ENCODE peak calls at places on chromosomes 2 and 18, in eight cellular contexts. G, B, Y, T, H, C, Q and A are unnamed samples.

GRCh38 chr2:102142829-102143449 is 393 bp downstream of the IL1R1 start:
- DNase-seq in G (peak), T (peak), Q (no peak), C (peak), B (no peak), H (no peak), Y (no peak), A (no peak)

GRCh38 chr18:26911840-26912239 is 46.3 kb upstream of the AQP4 start:
- DNase-seq in B (no peak), Y (no peak), G (no peak), H (no peak), C (no peak), Q (no peak), T (no peak), A (no peak)

GRCh38 chr2:112829931-112830330 is 6.6 kb downstream of the IL1B start:
- DNase-seq in H (no peak), T (no peak), Q (no peak), G (no peak), C (no peak), Y (no peak), B (no peak), A (no peak)

GRCh38 chr2:182949572-182950189 is 83.2 kb upstream of the FRZB start:
- DNase-seq in G (peak), T (peak), B (no peak), Q (no peak), Y (no peak), C (no peak), H (no peak), A (no peak)

GRCh38 chr2:133780099-133780996 is 212.1 kb upstream of the NCKAP5 start:
- DNase-seq in B (peak), T (peak), G (peak), Y (peak), H (peak), C (peak), Q (no peak), A (no peak)

GRCh38 chr2:239545741-239546392 is 145.0 kb upstream of the HDAC4 start:
- DNase-seq in H (no peak), B (no peak), Y (no peak), T (no peak), G (no peak), Q (no peak), C (no peak), A (no peak)

GRCh38 chr2:241636182-241636982 is 576 bp downstream of the THAP4 start:
- DNase-seq in Q (peak), H (peak), B (peak), T (no peak), G (peak), Y (peak), C (peak), A (no peak)

GRCh38 chr2:232791518-232791917 is 15.2 kb upstream of the KCNJ13 start:
- DNase-seq in H (no peak), Y (no peak), B (no peak), T (no peak), Q (no peak), G (no peak), C (no peak), A (no peak)

GRCh38 chr2:69381337-69381737 is 5.7 kb downstream of the GFPT1 start:
- DNase-seq in G (peak), H (no peak), T (no peak), Q (no peak), B (no peak), Y (no peak), C (peak), A (no peak)

GRCh38 chr2:30665761-30666306 is 141.4 kb downstream of the CAPN13 start:
- DNase-seq in B (no peak), H (no peak), G (no peak), Q (no peak), T (no peak), C (no peak), Y (no peak), A (no peak)

GRCh38 chr2:39431592-39432316 is 5.3 kb downstream of the MAP4K3 start:
- DNase-seq in G (peak), C (peak), T (peak), H (no peak), Y (no peak), B (no peak), Q (no peak), A (no peak)

GRCh38 chr18:21053127-21053526 is 58.5 kb downstream of the ROCK1 start:
- DNase-seq in Q (no peak), C (peak), Y (no peak), T (peak), B (no peak), H (no peak), G (peak), A (no peak)

DNA sequence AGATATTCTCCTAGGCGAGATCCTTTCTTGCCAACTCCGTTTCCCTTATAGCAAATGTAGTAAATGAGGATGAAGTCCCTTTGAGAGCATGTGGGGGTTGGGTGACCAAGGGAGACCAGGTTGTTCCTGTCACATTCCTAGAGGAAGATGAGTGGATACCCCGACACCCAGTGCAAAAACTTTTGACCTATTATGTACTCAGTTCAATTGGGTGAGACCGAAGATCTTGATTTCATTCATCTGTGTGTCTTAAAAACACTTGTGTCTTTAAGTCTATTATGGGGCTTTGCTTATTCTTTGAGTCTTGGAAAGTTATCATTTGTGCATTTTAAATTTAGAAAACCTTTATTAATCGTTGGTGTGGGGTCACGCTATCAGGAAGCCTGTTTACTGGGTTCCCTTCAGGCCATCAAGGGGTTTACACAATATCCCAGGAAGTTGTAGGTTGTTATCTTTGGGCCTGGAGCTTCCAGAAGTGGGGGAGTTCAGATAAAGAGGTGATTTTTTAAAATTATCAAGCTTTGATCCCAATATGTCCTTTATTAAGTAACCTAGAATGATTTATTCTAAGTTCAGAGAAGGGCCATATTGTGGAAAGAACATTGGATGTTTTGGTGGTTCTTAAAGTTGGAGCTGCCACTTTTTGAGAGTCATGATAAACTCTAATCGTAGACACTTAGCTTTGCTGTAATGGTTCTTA is 2.8 kb downstream of the RHOB start:
- DNase-seq in B (no peak), Q (no peak), T (no peak), C (peak), Y (no peak), H (no peak), G (peak), A (no peak)
- TF ChIP-seq CTCF in B (no peak), Q (no peak), T (no peak), C (no peak), Y (no peak), H (no peak), G (no peak), A (no peak)

GRCh38 chr2:96304606-96305005 is 740 bp downstream of the SNRNP200 start:
- DNase-seq in H (no peak), B (no peak), Q (no peak), C (no peak), G (no peak), Y (no peak), T (no peak), A (no peak)
- TF ChIP-seq CTCF in H (peak), B (no peak), Q (no peak), C (no peak), G (no peak), Y (no peak), T (no peak), A (no peak)

GRCh38 chr18:58407649-58408407 is 221.1 kb downstream of the ALPK2 start:
- DNase-seq in Q (no peak), H (no peak), B (peak), G (no peak), Y (no peak), C (no peak), T (no peak), A (no peak)
- TF ChIP-seq CTCF in Q (no peak), H (no peak), B (no peak), G (no peak), Y (peak), C (no peak), T (no peak), A (no peak)

GRCh38 chr2:171225302-171225980 is 64.7 kb upstream of the TLK1 start:
- DNase-seq in Q (no peak), H (no peak), Y (no peak), T (peak), C (peak), G (peak), B (no peak), A (no peak)
- TF ChIP-seq CTCF in Q (no peak), H (no peak), Y (no peak), T (peak), C (peak), G (peak), B (peak), A (no peak)

GRCh38 chr2:126480033-126480432 is 175.9 kb upstream of the GYPC start:
- DNase-seq in Y (no peak), C (no peak), G (no peak), H (no peak), T (no peak), B (no peak), Q (no peak), A (no peak)

DNA sequence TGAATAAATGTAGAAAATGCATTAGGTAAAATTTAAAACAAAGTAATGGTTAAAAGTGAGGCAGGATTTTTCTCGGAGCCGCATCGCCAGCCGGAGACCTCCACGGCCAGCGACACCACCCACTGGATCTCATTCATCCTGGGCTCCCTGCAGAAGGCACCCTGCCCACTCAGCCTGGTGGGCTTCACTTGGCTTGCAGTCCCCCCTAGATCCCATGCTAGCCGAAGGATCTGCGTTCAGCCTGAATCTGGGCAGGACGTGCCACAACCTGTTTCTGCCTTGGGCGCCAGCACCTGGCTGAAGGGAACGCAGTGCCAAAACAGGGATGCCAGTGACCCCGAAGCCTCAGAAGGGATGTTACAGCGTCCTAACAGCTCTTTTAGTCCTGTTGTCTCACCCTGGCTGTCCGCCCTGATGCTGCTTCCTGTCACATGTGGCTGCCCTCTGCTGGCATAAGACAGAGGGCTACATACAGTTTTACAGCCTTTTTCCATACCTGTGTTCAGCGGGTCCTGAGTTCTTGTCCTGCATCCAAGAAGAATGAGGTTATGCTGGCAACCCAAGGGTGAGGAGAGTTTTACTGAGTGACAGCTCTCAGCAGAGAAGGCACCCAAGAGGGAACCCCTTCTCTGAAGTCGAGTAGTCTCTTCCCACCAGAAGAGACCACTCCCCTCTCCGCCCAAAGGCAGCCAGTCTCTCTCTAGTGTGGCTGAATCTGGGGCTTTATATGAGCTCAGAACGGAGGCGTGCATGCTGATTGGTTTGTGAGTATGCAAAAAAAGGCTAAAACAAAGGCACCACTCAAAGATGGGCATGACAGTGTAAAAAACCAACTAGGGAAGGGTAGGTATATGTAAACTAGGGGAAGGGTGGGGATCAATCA is 173.1 kb upstream of the GYPC start:
- DNase-seq in C (no peak), Y (no peak), G (no peak), Q (no peak), B (no peak), H (peak), T (no peak), A (no peak)
- TF ChIP-seq CTCF in C (no peak), Y (peak), G (no peak), Q (no peak), B (peak), H (peak), T (no peak), A (no peak)

DNA sequence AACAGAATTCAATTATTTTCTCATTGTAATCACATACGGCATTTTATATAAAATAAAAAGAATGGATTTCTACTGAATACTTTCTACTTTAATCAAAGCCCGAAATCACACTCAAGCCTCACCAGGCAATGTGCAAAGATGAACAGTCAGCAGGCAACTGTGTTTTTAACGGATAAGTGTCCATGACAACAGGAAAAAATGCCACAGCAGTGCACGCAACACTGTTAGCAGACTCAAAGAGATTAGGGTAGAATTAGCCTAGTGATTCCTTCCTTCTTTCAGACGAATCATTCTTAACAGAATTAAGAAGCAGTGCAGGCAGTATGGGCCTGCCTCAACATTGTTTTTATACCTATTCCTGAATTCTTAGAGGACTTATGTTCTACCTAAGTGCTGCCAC is 135.6 kb downstream of the CDH2 start:
- DNase-seq in Q (no peak), C (peak), B (no peak), G (no peak), H (no peak), Y (no peak), T (no peak), A (no peak)
- TF ChIP-seq CTCF in Q (no peak), C (no peak), B (no peak), G (no peak), H (no peak), Y (no peak), T (no peak), A (no peak)

DNA sequence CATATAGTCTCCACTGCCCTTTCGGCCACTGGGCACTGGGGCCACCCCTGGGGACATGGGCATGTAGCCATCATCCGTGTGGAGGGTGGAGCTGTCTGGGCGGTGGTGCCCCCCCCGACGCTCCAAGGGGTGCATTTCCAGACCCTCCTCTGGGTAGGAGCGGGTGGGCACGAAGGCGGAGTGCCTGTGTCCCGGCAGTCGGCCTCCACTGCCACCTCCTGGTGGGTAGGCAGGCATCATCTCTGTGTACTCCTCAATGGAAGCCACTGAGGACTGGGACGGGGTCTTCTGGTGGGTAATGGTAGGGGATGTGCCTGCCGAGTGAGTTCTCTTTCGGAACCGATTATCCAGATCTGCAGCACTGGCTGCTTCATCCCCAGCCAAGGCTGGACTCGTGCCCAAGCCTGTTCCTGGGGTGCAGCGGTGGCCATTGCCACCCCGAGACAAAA is 2.8 kb downstream of the IRS1 start:
- DNase-seq in B (no peak), C (peak), G (peak), T (no peak), Y (no peak), Q (peak), H (peak), A (no peak)
- TF ChIP-seq CTCF in B (no peak), C (peak), G (peak), T (peak), Y (peak), Q (peak), H (peak), A (no peak)